ENCODE peak calls at places on chromosomes 5 and 9, in nine cellular contexts. D, Z, Q, T, B, N, W, G and I are unnamed samples.

GRCh38 chr5:29113516-29113915 is 2075.1 kb upstream of the CDH9 start:
- DNase-seq in Q (no peak), W (no peak), T (no peak), Z (no peak), D (no peak), B (no peak), N (no peak), G (no peak), I (no peak)

GRCh38 chr9:69945671-69946141 is 97.9 kb upstream of the MAMDC2 start:
- DNase-seq in G (peak), D (no peak), T (no peak), Q (peak), Z (no peak), N (peak), B (no peak), W (no peak), I (peak)

GRCh38 chr5:78597068-78597857 is 51.3 kb downstream of the LHFPL2 start:
- DNase-seq in D (no peak), Q (peak), N (no peak), Z (no peak), W (no peak), T (no peak), B (no peak), G (peak), I (no peak)

GRCh38 chr9:78994476-78994875 is 577.3 kb upstream of the TLE4 start:
- DNase-seq in B (no peak), N (no peak), D (no peak), Q (no peak), T (no peak), G (no peak), Z (no peak), W (no peak), I (no peak)

GRCh38 chr5:935510-936084 is 42.9 kb downstream of the TRIP13 start:
- DNase-seq in D (no peak), Q (no peak), G (no peak), T (no peak), W (no peak), Z (no peak), N (no peak), B (no peak), I (no peak)

GRCh38 chr5:43370352-43370751 is 41.8 kb downstream of the CCL28 start:
- DNase-seq in W (no peak), Q (no peak), N (no peak), Z (no peak), D (no peak), G (no peak), T (no peak), B (no peak), I (no peak)

GRCh38 chr9:123316053-123316718 is 39.8 kb upstream of the CRB2 start:
- DNase-seq in T (no peak), W (no peak), B (no peak), G (no peak), Z (no peak), N (no peak), D (no peak), Q (no peak), I (no peak)

GRCh38 chr5:170917113-170917512 is 55.3 kb downstream of the RANBP17 start:
- DNase-seq in B (no peak), Q (peak), T (no peak), W (no peak), G (no peak), N (no peak), D (no peak), Z (no peak), I (no peak)

GRCh38 chr9:113581865-113582697 is 118.6 kb downstream of the RGS3 start:
- DNase-seq in N (peak), W (peak), T (peak), Z (no peak), B (no peak), D (peak), Q (peak), G (peak), I (peak)

GRCh38 chr5:160548949-160549665 is 127.5 kb downstream of the PTTG1 start:
- DNase-seq in N (no peak), D (no peak), G (peak), W (no peak), T (no peak), Q (peak), Z (no peak), B (no peak), I (no peak)

GRCh38 chr9:21695874-21696341 is 106.5 kb upstream of the MTAP start:
- DNase-seq in N (no peak), Z (no peak), G (no peak), B (no peak), T (no peak), W (no peak), D (no peak), Q (no peak), I (no peak)

GRCh38 chr5:169656125-169656990 is 19.3 kb downstream of the DOCK2 start:
- DNase-seq in W (no peak), T (no peak), B (no peak), Z (no peak), D (no peak), N (peak), G (no peak), Q (peak), I (no peak)

GRCh38 chr5:135477594-135477993 is 25.4 kb upstream of the TIFAB start:
- DNase-seq in D (no peak), Z (no peak), G (no peak), T (no peak), Q (no peak), W (no peak), N (no peak), B (no peak), I (no peak)

GRCh38 chr5:139061856-139062255 is 136.3 kb downstream of the SIL1 start:
- DNase-seq in T (no peak), B (no peak), Q (peak), D (no peak), W (no peak), N (no peak), G (peak), Z (peak), I (peak)

GRCh38 chr5:151298063-151298462 is 5.5 kb downstream of the SLC36A3 start:
- DNase-seq in W (no peak), Z (peak), G (peak), N (no peak), Q (no peak), D (no peak), B (no peak), T (no peak), I (no peak)

GRCh38 chr5:55613112-55613868 is 78.5 kb upstream of the PLPP1 start:
- DNase-seq in D (no peak), Q (no peak), Z (no peak), G (no peak), W (no peak), T (no peak), B (no peak), N (no peak), I (no peak)

GRCh38 chr5:111948517-111948916 is 191.5 kb upstream of the NREP start:
- DNase-seq in D (no peak), W (no peak), Z (no peak), G (peak), B (no peak), Q (peak), N (no peak), T (no peak), I (peak)

GRCh38 chr5:168707646-168708300 is 128.6 kb upstream of the PANK3 start:
- DNase-seq in D (no peak), B (no peak), Z (no peak), W (no peak), T (no peak), N (no peak), Q (no peak), G (no peak), I (no peak)

GRCh38 chr9:34510506-34511159 is 12.2 kb downstream of the ENHO start:
- DNase-seq in D (no peak), G (no peak), Q (no peak), T (no peak), Z (no peak), B (no peak), N (no peak), W (no peak), I (no peak)

GRCh38 chr5:151570512-151571269 is 20.4 kb downstream of the FAT2 start:
- DNase-seq in B (peak), Q (no peak), Z (peak), T (no peak), G (no peak), W (no peak), D (no peak), N (no peak), I (no peak)

GRCh38 chr5:178388381-178389030 is 155.9 kb upstream of the PHYKPL start:
- DNase-seq in T (no peak), D (no peak), N (peak), Q (peak), B (no peak), Z (no peak), G (no peak), W (no peak), I (no peak)

GRCh38 chr5:156534906-156535305 is 207.9 kb downstream of the SGCD start:
- DNase-seq in T (no peak), D (no peak), W (no peak), B (no peak), G (no peak), Z (no peak), Q (no peak), N (no peak), I (peak)

GRCh38 chr5:153147891-153148623 is 342.4 kb upstream of the GRIA1 start:
- DNase-seq in B (peak), W (no peak), D (no peak), Q (peak), G (peak), N (no peak), T (no peak), Z (peak), I (peak)